ENCODE peak calls at places on chromosomes 13 and 19, in four cellular contexts. O is A549, A is HepG2, S is GM12878. F is an unnamed sample.
A peak's percentile ranks its signal among the peaks of the same experiment; 100 is the strongest.

GRCh38 chr19:1410136-1410786 is 2.9 kb downstream of the DAZAP1 start:
- DNase-seq in A (no peak), S (no peak), O (no peak), F (no peak)

GRCh38 chr13:92362717-92363116 is 863.9 kb upstream of the GPC6 start:
- DNase-seq in A (no peak), O (no peak), S (no peak), F (no peak)

GRCh38 chr13:91347996-91348905 is 764 bp downstream of the MIR17HG start:
- DNase-seq in O (peak; percentile 18), S (no peak), A (no peak), F (peak; percentile 99)

GRCh38 chr13:91228083-91228482 is 119.4 kb upstream of the MIR17HG start:
- DNase-seq in S (no peak), O (no peak), A (no peak), F (no peak)

GRCh38 chr13:113297370-113297871 is 382 bp downstream of the LAMP1 start:
- DNase-seq in O (no peak), S (no peak), A (no peak), F (peak; percentile 61)

GRCh38 chr13:83709751-83710515 is 172.3 kb downstream of the SLITRK1 start:
- DNase-seq in O (no peak), S (no peak), A (no peak), F (no peak)

GRCh38 chr19:12769689-12770088 is 5.7 kb downstream of the HOOK2 start:
- DNase-seq in O (no peak), A (no peak), S (no peak), F (no peak)

GRCh38 chr13:21625366-21625765 is 21.4 kb upstream of the MICU2 start:
- DNase-seq in O (peak; percentile 45), A (peak; percentile 61), S (no peak), F (peak; percentile 28)

GRCh38 chr13:49165798-49166752 is 54.1 kb upstream of the MLNR start:
- DNase-seq in A (no peak), O (no peak), S (no peak), F (no peak)

GRCh38 chr19:57436392-57436791 is 1.3 kb downstream of the ZNF749 start:
- DNase-seq in O (no peak), A (no peak), S (no peak), F (peak; percentile 59)

GRCh38 chr13:27171244-27171829 is at the start of gene USP12:
- DNase-seq in O (no peak), A (no peak), S (no peak), F (peak; percentile 63)

GRCh38 chr13:112204376-112204775 is 137.4 kb downstream of the SOX1 start:
- DNase-seq in O (no peak), S (no peak), A (no peak), F (no peak)

GRCh38 chr13:113364371-113364932 is 522 bp upstream of the GRTP1 start:
- DNase-seq in O (no peak), A (no peak), S (no peak), F (no peak)

GRCh38 chr19:48991823-48992570 is 1.1 kb downstream of the GYS1 start:
- DNase-seq in S (no peak), O (peak; percentile 63), A (no peak), F (peak; percentile 44)

GRCh38 chr13:20191902-20192469 is 752 bp downstream of the GJB2 start:
- DNase-seq in O (peak; percentile 16), S (no peak), A (no peak), F (no peak)

GRCh38 chr13:73914119-73914518 is 220.1 kb downstream of the KLF12 start:
- DNase-seq in O (no peak), A (no peak), S (no peak), F (no peak)

GRCh38 chr19:18014197-18014596 is 6.2 kb downstream of the ARRDC2 start:
- DNase-seq in O (no peak), A (no peak), S (no peak), F (no peak)

GRCh38 chr13:110351636-110352420 is 44.7 kb downstream of the COL4A2 start:
- DNase-seq in S (no peak), O (no peak), A (no peak), F (no peak)

GRCh38 chr13:49023441-49023840 is 47.7 kb downstream of the FNDC3A start:
- DNase-seq in O (peak; percentile 24), S (no peak), A (no peak), F (no peak)

GRCh38 chr13:30465541-30466357 is at the start of gene HMGB1:
- DNase-seq in A (peak; percentile 98), S (peak; percentile 97), O (peak; percentile 97), F (peak; percentile 93)
- TF ChIP-seq REST in A (no peak), S (no peak), O (no peak), F (no peak)

DNA sequence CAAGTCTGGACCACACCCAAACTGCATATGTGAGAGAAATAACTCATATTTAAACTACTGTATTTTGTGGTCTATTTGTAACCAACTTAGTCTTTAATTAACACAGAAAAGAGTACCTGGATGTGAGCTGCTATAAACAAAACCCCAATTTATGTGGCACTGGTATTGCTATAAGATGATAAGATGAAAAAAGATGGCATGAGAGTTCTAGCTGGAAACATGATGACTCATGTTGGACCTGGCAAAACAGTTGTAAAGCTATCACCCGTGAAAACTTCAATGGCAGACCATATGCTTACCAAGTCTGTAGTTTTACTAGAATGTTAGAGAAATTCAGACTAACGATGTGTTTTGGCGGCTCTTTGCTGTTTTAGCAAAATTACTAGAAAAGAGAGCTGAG is 69.6 kb upstream of the PCDH9 start:
- DNase-seq in A (no peak), S (no peak), O (no peak), F (no peak)
- TF ChIP-seq POLR2AphosphoS2 in A (no peak), S (no peak), O (no peak), F (no peak)

GRCh38 chr13:70817571-70817970 is 709.3 kb upstream of the KLHL1 start:
- DNase-seq in A (no peak), S (no peak), O (no peak), F (no peak)
- TF ChIP-seq REST in A (no peak), S (no peak), O (no peak), F (no peak)

GRCh38 chr19:40605201-40605971 is 4.2 kb downstream of the LTBP4 start:
- DNase-seq in A (peak; percentile 22), O (peak; percentile 96), S (peak; percentile 48), F (peak; percentile 85)
- TF ChIP-seq POLR2AphosphoS2 in A (no peak), O (no peak), S (no peak), F (no peak)

DNA sequence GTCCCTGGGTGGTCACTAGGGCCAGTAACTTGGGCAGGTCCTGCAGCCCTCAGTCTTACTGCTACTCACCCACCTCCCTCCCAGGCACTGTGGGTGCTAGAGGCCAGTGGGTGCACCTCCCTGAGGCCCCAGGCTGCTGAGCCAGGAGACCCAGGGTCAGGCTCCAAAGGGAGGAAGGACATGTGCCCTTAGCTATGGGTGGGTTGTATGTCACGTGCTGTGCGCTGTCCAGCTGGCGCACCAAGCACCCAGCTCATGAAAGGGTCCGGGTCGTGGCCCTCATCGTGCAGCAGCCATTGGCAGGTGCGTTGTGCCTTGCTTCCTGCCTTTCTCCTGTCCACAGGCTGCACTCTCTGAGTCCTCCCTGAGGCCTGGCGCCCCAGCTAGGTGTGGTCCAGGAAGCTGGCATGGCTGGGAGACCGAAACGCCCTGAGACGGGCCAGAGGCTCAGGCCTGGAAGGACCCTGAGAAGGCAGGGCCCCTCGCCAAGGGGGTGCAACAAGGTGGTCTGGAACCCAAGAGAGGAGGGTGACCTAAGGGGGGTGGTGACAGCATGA is 47.0 kb upstream of the KCTD15 start:
- DNase-seq in O (no peak), A (no peak), S (no peak), F (no peak)
- TF ChIP-seq REST in O (no peak), A (no peak), S (no peak), F (no peak)

GRCh38 chr13:100436099-100436498 is 152.5 kb downstream of the GGACT start:
- DNase-seq in O (no peak), A (peak; percentile 24), S (no peak), F (no peak)

GRCh38 chr13:100432611-100433010 is 156.0 kb downstream of the GGACT start:
- DNase-seq in A (no peak), S (no peak), O (no peak), F (no peak)

GRCh38 chr13:100433475-100433874 is 155.1 kb downstream of the GGACT start:
- DNase-seq in S (no peak), A (no peak), O (no peak), F (no peak)

GRCh38 chr13:100438059-100438788 is 150.4 kb downstream of the GGACT start:
- DNase-seq in O (no peak), S (no peak), A (no peak), F (no peak)

DNA sequence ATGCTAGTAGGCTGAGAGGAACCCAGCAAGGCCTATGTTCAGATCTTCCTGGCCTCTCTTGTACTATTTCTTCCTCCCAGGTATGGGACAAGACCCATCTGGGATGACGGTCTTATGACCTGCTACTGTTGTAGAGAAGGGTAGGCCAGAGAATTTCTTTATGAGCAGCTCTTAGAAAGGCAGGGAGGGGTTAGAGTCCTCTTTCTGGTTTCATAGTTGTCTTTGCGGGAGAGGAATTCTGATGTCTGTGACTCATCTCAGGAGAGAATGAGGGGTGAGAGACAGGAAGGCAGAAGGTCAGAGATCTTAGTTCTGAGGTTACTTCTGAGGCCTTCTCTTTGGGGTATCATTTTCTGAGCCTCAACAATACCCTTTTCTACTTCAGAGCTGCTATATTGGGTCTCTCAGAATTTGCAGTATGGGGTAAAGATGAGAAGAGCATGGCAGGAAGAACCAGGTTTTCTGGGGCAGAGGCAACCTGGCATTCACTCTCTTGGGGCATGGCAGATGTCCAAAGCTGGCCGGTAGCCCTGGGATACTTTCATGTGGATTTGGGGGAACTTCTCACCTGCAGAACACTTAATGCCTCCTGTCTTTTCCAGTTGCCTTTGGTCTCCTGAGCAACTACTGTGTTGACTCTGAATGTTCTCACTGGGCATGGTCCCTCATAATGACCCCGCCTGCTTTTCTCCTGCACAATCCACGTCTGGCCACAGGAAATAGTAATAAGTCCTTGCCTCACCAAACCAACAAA is 154.4 kb downstream of the GGACT start:
- DNase-seq in A (peak; percentile 20), S (peak; percentile 44), O (peak; percentile 37), F (no peak)
- TF ChIP-seq POLR2AphosphoS2 in A (no peak), S (no peak), O (no peak), F (no peak)

F was measured in K562.